ENCODE peak calls at places on chromosomes 7 and 10, in four cellular contexts. W is NCI-H2171; C is spleen; E is stimulated activated CD4-positive, alpha-beta T cell treated with anti-CD3 and anti-CD28 coated beads, Interleukin-15, amount 100 ng/mL, for 24 hours. X is an unnamed sample.

GRCh38 chr10:19209319-19209718 is 160.7 kb downstream of the MALRD1 start:
- DNase-seq in W (peak), C (no peak), E (no peak), X (no peak)

GRCh38 chr10:15863733-15864132 is 3.4 kb upstream of the MINDY3 start:
- DNase-seq in W (no peak), C (no peak), E (no peak), X (no peak)

GRCh38 chr7:46879783-46880182 is 702.1 kb downstream of the TNS3 start:
- DNase-seq in W (no peak), C (no peak), E (no peak), X (no peak)

GRCh38 chr10:76874896-76875295 is 762.7 kb downstream of the KCNMA1 start:
- DNase-seq in W (no peak), C (no peak), E (no peak), X (no peak)

GRCh38 chr10:107577226-107577625 is 412.7 kb upstream of the SORCS1 start:
- DNase-seq in W (no peak), C (no peak), E (no peak), X (no peak)

GRCh38 chr10:113555751-113556150 is 2.9 kb downstream of the HABP2 start:
- DNase-seq in W (no peak), C (peak), E (no peak), X (no peak)

GRCh38 chr7:159004411-159004810 is 140.3 kb downstream of the VIPR2 start:
- DNase-seq in W (no peak), C (no peak), E (peak), X (no peak)

GRCh38 chr7:2523941-2524807 is 4.6 kb downstream of the LFNG start:
- DNase-seq in W (peak), C (peak), E (no peak), X (peak)

GRCh38 chr10:127556911-127557310 is 7.8 kb downstream of the NPS start:
- DNase-seq in W (no peak), C (no peak), E (no peak), X (peak)

GRCh38 chr7:139876622-139877283 is 47.7 kb downstream of the TBXAS1 start:
- DNase-seq in W (no peak), C (no peak), E (no peak), X (peak)

GRCh38 chr10:132306951-132307751 is 599 bp downstream of the STK32C start:
- DNase-seq in W (no peak), C (peak), E (peak), X (no peak)

GRCh38 chr10:3987142-3987974 is 202.3 kb upstream of the KLF6 start:
- DNase-seq in W (no peak), C (no peak), E (no peak), X (peak)

GRCh38 chr7:49852619-49853462 is 79.4 kb downstream of the VWC2 start:
- DNase-seq in W (peak), C (no peak), E (peak), X (peak)

GRCh38 chr10:30434273-30435067 is 486 bp downstream of the MAP3K8 start:
- DNase-seq in W (no peak), C (peak), E (peak), X (peak)

GRCh38 chr10:131697461-131698128 is 203.2 kb upstream of the PPP2R2D start:
- DNase-seq in W (no peak), C (peak), E (no peak), X (no peak)

GRCh38 chr10:5999440-6000165 is 22.3 kb upstream of the IL15RA start:
- DNase-seq in W (no peak), C (no peak), E (no peak), X (no peak)

GRCh38 chr10:116143673-116144072 is 129.3 kb downstream of the GFRA1 start:
- DNase-seq in W (no peak), C (no peak), E (no peak), X (no peak)

GRCh38 chr10:76255241-76255640 is 823.8 kb downstream of the LRMDA start:
- DNase-seq in W (no peak), C (no peak), E (no peak), X (no peak)

GRCh38 chr10:132700168-132701098 is 85.5 kb downstream of the NKX6-2 start:
- DNase-seq in W (no peak), C (peak), E (no peak), X (peak)

GRCh38 chr7:35792472-35793224 is 8.2 kb upstream of the SEPTIN7 start:
- DNase-seq in W (no peak), C (no peak), E (no peak), X (no peak)

GRCh38 chr10:86664370-86665217 is 3.7 kb upstream of the LDB3 start:
- DNase-seq in W (no peak), C (peak), E (no peak), X (no peak)

GRCh38 chr7:139918488-139918887 is 89.4 kb downstream of the TBXAS1 start:
- DNase-seq in W (no peak), C (no peak), E (no peak), X (no peak)

GRCh38 chr7:55309040-55309991 is 55.8 kb upstream of the LANCL2 start:
- DNase-seq in W (no peak), C (peak), E (peak), X (no peak)

GRCh38 chr7:133513608-133514007 is 260.7 kb downstream of the EXOC4 start:
- DNase-seq in W (no peak), C (no peak), E (no peak), X (peak)

GRCh38 chr7:15332962-15333361 is 228.9 kb downstream of the AGMO start:
- DNase-seq in W (no peak), C (no peak), E (no peak), X (no peak)

GRCh38 chr10:3776796-3777571 is 8.0 kb downstream of the KLF6 start:
- DNase-seq in W (no peak), C (no peak), E (peak), X (peak)

GRCh38 chr10:34808789-34809745 is 6.0 kb downstream of the PARD3 start:
- DNase-seq in W (peak), C (peak), E (no peak), X (peak)

GRCh38 chr7:102080003-102080361 is 206.7 kb upstream of the SH2B2 start:
- DNase-seq in W (no peak), C (peak), E (no peak), X (no peak)

GRCh38 chr7:142556745-142557144 is 192.5 kb upstream of the PRSS1 start:
- DNase-seq in W (no peak), C (no peak), E (peak), X (peak)